ENCODE peak calls at places on chromosome 14, in ten cellular contexts. L, U, V, I, N, P, G, A, D and K are unnamed samples.

GRCh38 chr14:61456720-61457119 is 135.3 kb downstream of the PRKCH start:
- DNase-seq in U (peak; percentile 85), D (peak; percentile 68), L (peak; percentile 79), G (peak; percentile 99), A (peak; percentile 84), P (peak; percentile 85), N (peak; percentile 68), V (peak; percentile 59), I (peak; percentile 89), K (peak; percentile 68)

GRCh38 chr14:32696325-32697101 is 242.2 kb upstream of the NPAS3 start:
- DNase-seq in P (no peak), L (no peak), U (no peak), G (no peak), I (no peak), V (no peak), D (no peak), A (no peak), N (no peak), K (no peak)

GRCh38 chr14:75350505-75351060 is 72.0 kb downstream of the FOS start:
- DNase-seq in L (no peak), A (no peak), U (no peak), V (no peak), D (no peak), P (no peak), I (no peak), N (no peak), G (no peak), K (no peak)

GRCh38 chr14:22887260-22887989 is 4.4 kb downstream of the REM2 start:
- DNase-seq in L (peak; percentile 78), P (no peak), U (peak; percentile 32), A (peak; percentile 69), G (peak; percentile 40), N (no peak), I (peak; percentile 79), D (peak; percentile 86), V (peak; percentile 52), K (no peak)

GRCh38 chr14:72550513-72550912 is 343.4 kb downstream of the DPF3 start:
- DNase-seq in A (no peak), L (no peak), N (no peak), G (no peak), D (no peak), V (no peak), P (no peak), I (no peak), U (no peak), K (no peak)

GRCh38 chr14:86541969-86542368 is 1012.0 kb downstream of the FLRT2 start:
- DNase-seq in I (no peak), G (no peak), N (no peak), L (no peak), V (no peak), U (no peak), D (no peak), P (no peak), A (no peak), K (no peak)

GRCh38 chr14:104977008-104977680 is 1.0 kb downstream of the AHNAK2 start:
- DNase-seq in A (no peak), N (no peak), G (no peak), D (no peak), L (no peak), I (no peak), P (no peak), U (no peak), V (no peak), K (no peak)

GRCh38 chr14:74346341-74346740 is 1.9 kb upstream of the VRTN start:
- DNase-seq in N (no peak), P (no peak), L (no peak), V (no peak), A (no peak), D (no peak), I (no peak), U (no peak), G (no peak), K (no peak)

GRCh38 chr14:36767603-36768281 is 106.1 kb downstream of the PAX9 start:
- DNase-seq in V (no peak), U (no peak), G (no peak), L (peak; percentile 23), A (peak; percentile 50), N (no peak), P (no peak), I (no peak), D (no peak), K (no peak)

GRCh38 chr14:74612346-74613021 is 447 bp upstream of the LTBP2 start:
- DNase-seq in U (peak; percentile 82), I (peak; percentile 78), D (peak; percentile 69), N (peak; percentile 67), L (peak; percentile 92), V (peak; percentile 83), G (peak; percentile 92), A (peak; percentile 94), P (peak; percentile 80), K (peak; percentile 81)

GRCh38 chr14:39432179-39432618 is at the start of gene FBXO33:
- DNase-seq in N (peak; percentile 94), P (peak; percentile 97), I (peak; percentile 96), G (peak; percentile 92), D (peak; percentile 92), L (peak; percentile 90), U (peak; percentile 95), V (peak; percentile 97), A (peak; percentile 98), K (peak; percentile 98)

GRCh38 chr14:88868558-88869159 is 44.2 kb downstream of the TTC8 start:
- DNase-seq in L (no peak), G (no peak), V (no peak), I (no peak), N (no peak), A (peak; percentile 35), U (no peak), P (no peak), D (peak; percentile 28), K (no peak)

GRCh38 chr14:100915582-100915981 is 12.1 kb upstream of the RTL1 start:
- DNase-seq in A (peak; percentile 24), G (no peak), U (no peak), I (no peak), N (no peak), L (no peak), D (no peak), V (no peak), P (no peak), K (no peak)

GRCh38 chr14:24058260-24058950 is 6.6 kb downstream of the CARMIL3 start:
- DNase-seq in A (peak; percentile 86), N (no peak), G (peak; percentile 67), D (peak; percentile 65), P (no peak), V (peak; percentile 72), U (no peak), L (peak; percentile 85), I (peak; percentile 47), K (no peak)

GRCh38 chr14:77197988-77198387 is 16.4 kb downstream of the TMEM63C start:
- DNase-seq in U (no peak), V (no peak), D (no peak), P (no peak), L (no peak), G (no peak), I (no peak), A (no peak), N (no peak), K (no peak)

GRCh38 chr14:51922624-51923023 is 62.2 kb downstream of the GNG2 start:
- DNase-seq in U (no peak), G (no peak), P (peak; percentile 45), A (no peak), D (peak; percentile 55), L (no peak), I (no peak), V (no peak), N (no peak), K (no peak)

GRCh38 chr14:100439781-100440180 is 116.6 kb downstream of the SLC25A47 start:
- DNase-seq in P (peak; percentile 26), I (no peak), G (no peak), L (no peak), N (no peak), D (no peak), V (peak; percentile 76), A (peak; percentile 82), U (no peak), K (no peak)

GRCh38 chr14:38098074-38098846 is 109.4 kb upstream of the SSTR1 start:
- DNase-seq in A (peak; percentile 88), U (no peak), L (no peak), G (peak; percentile 12), I (no peak), V (no peak), N (no peak), P (no peak), D (peak; percentile 44), K (no peak)

GRCh38 chr14:21987937-21988336 is 314.3 kb upstream of the OR4E1 start:
- DNase-seq in N (no peak), D (peak; percentile 36), G (no peak), V (no peak), U (no peak), P (no peak), A (peak; percentile 57), I (no peak), L (peak; percentile 53), K (no peak)

GRCh38 chr14:63486729-63487128 is 56.4 kb downstream of the PPP2R5E start:
- DNase-seq in N (no peak), I (no peak), V (no peak), D (no peak), G (no peak), U (no peak), L (no peak), A (no peak), P (no peak), K (no peak)

GRCh38 chr14:100734031-100734990 is 7.6 kb downstream of the DLK1 start:
- DNase-seq in I (no peak), N (no peak), D (no peak), U (no peak), L (no peak), G (no peak), A (no peak), P (no peak), V (no peak), K (peak; percentile 30)

GRCh38 chr14:68269136-68269535 is 449.6 kb downstream of the RAD51B start:
- DNase-seq in D (peak; percentile 49), I (no peak), P (no peak), U (no peak), A (peak; percentile 54), N (no peak), V (no peak), L (no peak), G (no peak), K (no peak)

GRCh38 chr14:68506021-68506644 is 286.7 kb downstream of the ZFP36L1 start:
- DNase-seq in V (no peak), A (peak; percentile 85), G (peak; percentile 87), L (no peak), U (no peak), D (peak; percentile 66), P (no peak), N (no peak), I (no peak), K (no peak)